ENCODE peak calls at places on chromosomes 7 and 10, in five cellular contexts. U is psoas muscle, T is SK-N-SH, X is lower lobe of right lung, W is kidney. K is an unnamed sample.

GRCh38 chr7:42189535-42189934 is 47.5 kb downstream of the GLI3 start:
- DNase-seq in U (no peak), T (no peak), X (no peak), W (no peak), K (no peak)

GRCh38 chr7:65946895-65947294 is 35.1 kb downstream of the GUSB start:
- DNase-seq in U (no peak), T (no peak), X (no peak), W (no peak), K (no peak)

GRCh38 chr10:47299989-47300931 is at the start of gene GDF10:
- DNase-seq in U (no peak), T (peak), X (no peak), W (no peak), K (peak)

GRCh38 chr7:100367676-100368613 is 5.3 kb upstream of the PILRA start:
- DNase-seq in U (peak), T (no peak), X (peak), W (peak), K (no peak)

GRCh38 chr7:30446266-30446665 is 32.3 kb downstream of the NOD1 start:
- DNase-seq in U (no peak), T (no peak), X (no peak), W (no peak), K (no peak)

GRCh38 chr7:2420216-2420933 is 17.0 kb downstream of the CHST12 start:
- DNase-seq in U (no peak), T (no peak), X (no peak), W (no peak), K (no peak)

GRCh38 chr7:91310829-91311460 is 46.7 kb downstream of the FZD1 start:
- DNase-seq in U (no peak), T (no peak), X (no peak), W (no peak), K (peak)

GRCh38 chr7:7565746-7566650 is 686 bp upstream of the MIOS start:
- DNase-seq in U (no peak), T (peak), X (peak), W (peak), K (no peak)

GRCh38 chr10:108424656-108425055 is 1260.2 kb upstream of the SORCS1 start:
- DNase-seq in U (no peak), T (no peak), X (no peak), W (no peak), K (no peak)

GRCh38 chr7:134174797-134175261 is 47.7 kb downstream of the LRGUK start:
- DNase-seq in U (no peak), T (no peak), X (no peak), W (no peak), K (no peak)

GRCh38 chr10:18737236-18737635 is 78.0 kb downstream of the ARL5B start:
- DNase-seq in U (no peak), T (no peak), X (no peak), W (no peak), K (no peak)

GRCh38 chr10:118958984-118959916 is 70.3 kb upstream of the NANOS1 start:
- DNase-seq in U (peak), T (no peak), X (peak), W (no peak), K (no peak)

GRCh38 chr7:148472406-148472805 is 118.2 kb upstream of the C7orf33 start:
- DNase-seq in U (no peak), T (no peak), X (no peak), W (no peak), K (no peak)

GRCh38 chr10:74991435-74991834 is 120.0 kb upstream of the SAMD8 start:
- DNase-seq in U (no peak), T (peak), X (no peak), W (no peak), K (peak)
- TF ChIP-seq CTCF in U (no peak), T (peak), X (no peak), W (no peak), K (peak)

GRCh38 chr10:23373156-23373555 is 28.6 kb upstream of the C10orf67 start:
- DNase-seq in U (no peak), T (no peak), X (no peak), W (no peak), K (no peak)

GRCh38 chr10:23370106-23370505 is 25.5 kb upstream of the C10orf67 start:
- DNase-seq in U (no peak), T (no peak), X (no peak), W (no peak), K (no peak)

GRCh38 chr10:23367896-23368685 is 23.5 kb upstream of the C10orf67 start:
- DNase-seq in U (no peak), T (no peak), X (no peak), W (no peak), K (no peak)

GRCh38 chr10:23371073-23371472 is 26.5 kb upstream of the C10orf67 start:
- DNase-seq in U (no peak), T (no peak), X (no peak), W (no peak), K (no peak)

DNA sequence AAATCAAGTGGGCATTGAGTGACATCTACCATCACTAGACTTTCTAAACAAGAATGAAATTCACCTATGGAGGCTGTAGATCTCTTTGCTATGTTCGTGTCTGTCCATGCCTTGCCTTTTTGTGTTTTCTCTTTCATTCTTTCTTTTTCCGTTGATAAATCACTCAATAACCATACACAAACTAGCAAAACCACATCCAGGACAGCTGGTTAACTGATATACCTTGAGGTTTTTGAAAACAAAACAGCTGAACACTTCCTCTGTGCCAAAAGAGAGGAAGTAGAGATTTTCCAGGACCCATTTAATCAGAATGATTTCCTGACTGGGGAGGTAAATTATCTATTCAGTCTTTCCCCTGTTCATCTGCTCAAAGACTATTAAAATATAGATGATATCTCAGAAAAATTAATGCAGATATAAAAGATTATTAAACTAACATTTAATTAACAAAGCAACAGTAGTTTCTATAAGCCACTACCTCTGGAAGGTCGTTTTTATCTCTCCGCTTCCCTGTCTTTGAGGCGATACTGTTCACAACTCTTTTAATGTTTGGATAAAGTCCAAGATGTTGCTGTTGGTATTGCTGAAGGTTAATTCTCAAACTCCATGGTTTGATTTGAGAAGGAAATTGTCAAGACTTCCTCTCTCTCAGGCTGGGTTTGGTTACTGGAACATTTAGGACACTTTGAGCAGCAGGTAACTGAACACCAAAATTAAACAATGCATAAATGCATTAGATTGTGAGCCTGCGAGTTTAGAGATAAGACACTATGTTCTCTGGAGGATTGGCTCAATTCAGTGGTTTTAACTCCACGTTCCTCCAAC is 24.4 kb upstream of the C10orf67 start:
- DNase-seq in U (no peak), T (no peak), X (no peak), W (no peak), K (no peak)
- H3K4me3 ChIP-seq in U (no peak), T (no peak), X (no peak), W (no peak), K (no peak)

DNA sequence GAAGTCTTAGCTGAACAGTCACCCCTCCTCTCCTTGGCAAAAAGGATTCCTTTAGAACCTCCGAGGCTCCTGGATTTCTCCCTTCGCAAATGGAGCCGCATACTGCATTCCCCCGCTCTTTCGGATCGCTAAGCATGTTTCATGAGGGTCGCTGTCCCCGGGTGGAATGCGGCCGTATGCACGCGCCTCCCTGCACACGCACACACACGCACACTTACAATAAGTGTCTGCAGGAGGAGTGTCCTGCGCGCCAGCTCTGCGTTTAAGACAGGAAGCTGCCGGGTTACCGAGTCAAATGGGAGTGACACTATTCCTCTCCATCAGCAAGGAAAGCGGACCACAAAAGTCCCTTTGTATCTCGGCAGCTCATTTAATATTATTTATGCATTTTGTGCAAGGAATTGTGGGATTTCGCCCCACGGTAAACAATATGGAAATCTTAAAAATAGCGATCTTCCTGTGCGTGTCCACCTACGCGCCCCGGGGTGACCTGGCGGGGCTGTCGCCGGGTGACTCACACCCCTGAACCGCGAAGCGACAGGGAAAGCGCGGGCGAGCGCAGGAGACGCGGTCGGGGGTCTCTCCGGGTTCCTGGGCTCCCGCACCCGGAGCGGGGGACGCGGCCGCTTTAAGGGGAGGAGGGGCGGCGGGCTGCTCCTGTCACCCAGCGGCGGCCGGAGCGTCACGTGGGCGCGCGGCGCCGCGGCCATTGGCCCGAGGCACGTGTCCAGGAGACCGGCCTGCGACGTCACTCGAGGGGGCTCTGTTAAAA is 971 bp upstream of the EN2 start:
- DNase-seq in U (peak), T (peak), X (no peak), W (peak), K (peak)
- H3K27ac ChIP-seq in U (no peak), T (no peak), X (no peak), W (no peak), K (no peak)

GRCh38 chr7:53214463-53214862 is 179.0 kb downstream of the POM121L12 start:
- DNase-seq in U (no peak), T (no peak), X (no peak), W (no peak), K (no peak)

DNA sequence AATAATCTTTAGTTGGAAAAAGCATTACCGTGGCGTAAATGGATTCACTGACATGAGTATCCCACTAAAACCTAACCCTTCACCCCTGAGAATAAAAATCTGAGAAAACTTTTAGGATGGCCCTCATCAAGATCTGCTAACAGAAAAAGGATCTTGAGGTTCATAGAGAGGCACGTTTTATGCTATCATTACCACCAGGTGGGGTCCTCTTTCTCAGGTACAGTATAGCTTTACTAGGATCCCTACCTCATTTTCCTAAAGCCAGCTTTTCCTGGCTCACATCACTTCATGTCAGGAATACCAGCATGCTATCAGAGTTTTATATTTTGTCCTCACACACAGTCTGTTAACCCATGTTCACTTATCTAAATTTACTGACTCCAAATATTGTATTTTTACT is 173.7 kb downstream of the POM121L12 start:
- DNase-seq in U (no peak), T (no peak), X (no peak), W (no peak), K (no peak)
- TF ChIP-seq CTCF in U (no peak), T (no peak), X (no peak), W (no peak), K (no peak)

GRCh38 chr7:127885843-127886242 is 145.4 kb downstream of the LRRC4 start:
- DNase-seq in U (no peak), T (no peak), X (no peak), W (no peak), K (no peak)
- H3K4me3 ChIP-seq in U (no peak), T (no peak), X (no peak), W (no peak), K (no peak)

DNA sequence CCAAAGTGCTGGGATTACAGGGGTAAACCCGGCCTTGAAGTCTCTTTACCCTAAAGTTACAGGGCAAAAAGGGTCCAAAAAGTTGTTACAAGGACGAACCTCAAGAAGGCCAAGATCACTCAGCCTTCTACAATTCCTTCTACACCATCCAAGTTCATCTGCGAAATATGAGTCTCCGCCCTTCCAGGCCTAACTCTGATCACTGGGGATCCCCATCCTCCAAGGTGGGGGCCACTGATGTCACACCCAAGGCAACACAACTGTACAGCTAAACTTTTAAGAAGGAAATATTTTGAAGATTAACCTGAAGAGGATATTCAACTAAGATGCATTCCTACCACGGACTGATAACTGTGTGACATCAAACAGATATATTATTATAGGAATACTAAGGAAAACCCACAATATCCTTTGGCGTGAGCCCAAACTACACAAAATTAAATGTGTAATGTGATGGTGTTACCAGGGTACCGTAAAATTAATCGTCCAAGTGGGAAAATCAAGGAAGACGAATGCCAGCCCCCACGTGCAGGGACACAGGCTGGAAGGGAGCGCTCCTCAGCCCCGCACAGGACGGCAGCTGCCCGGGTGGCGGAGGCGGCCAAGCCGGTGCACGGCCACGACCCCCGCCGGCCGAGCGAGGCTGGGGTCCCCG is 1.0 kb downstream of the PAXIP1 start:
- DNase-seq in U (no peak), T (no peak), X (no peak), W (no peak), K (no peak)
- H3K27ac ChIP-seq in U (peak), T (no peak), X (peak), W (no peak), K (peak)

DNA sequence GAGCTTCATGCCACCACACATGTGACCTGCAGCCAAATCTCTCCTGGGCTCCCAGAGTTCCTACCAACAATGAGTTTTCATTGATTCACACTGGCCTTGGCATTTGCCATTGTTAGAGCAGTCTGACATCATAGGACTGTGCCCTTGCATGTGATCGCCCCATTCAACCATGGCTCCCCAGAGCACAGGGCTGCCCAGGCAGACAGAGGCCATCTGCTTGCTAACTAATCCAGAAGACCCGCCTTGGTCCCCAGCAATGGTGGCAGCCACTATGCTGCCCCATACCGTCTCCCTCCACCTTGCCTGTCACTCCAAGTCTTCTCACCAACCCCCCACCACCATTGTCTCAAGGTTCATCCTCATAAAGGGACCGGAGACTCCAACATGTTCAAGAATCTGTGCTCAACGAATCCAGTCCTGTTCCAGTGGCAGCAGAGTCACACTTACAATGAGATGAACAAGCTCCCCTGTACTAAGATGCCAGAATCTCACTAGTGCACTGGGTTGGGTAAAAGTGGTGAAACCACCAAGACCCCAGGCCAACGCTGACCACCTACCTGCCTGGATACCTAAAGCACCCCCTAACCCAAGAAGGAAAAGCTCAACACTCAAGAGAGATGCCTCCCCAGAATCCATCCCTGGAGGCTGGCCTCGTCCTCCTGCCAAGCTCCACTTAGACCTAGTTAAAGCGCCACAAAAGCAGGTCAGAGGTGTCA is 95.0 kb upstream of the MACROH2A2 start:
- DNase-seq in U (no peak), T (no peak), X (no peak), W (no peak), K (no peak)
- TF ChIP-seq CTCF in U (no peak), T (no peak), X (no peak), W (no peak), K (no peak)

K was measured in neural progenitor cell.